ENCODE peak calls at places on chromosomes 4 and X, in ten cellular contexts. X is heart right ventricle; F is vagina; H is heart left ventricle; W is naive thymus-derived CD4-positive, alpha-beta T cell; A is aorta; M is esophagus squamous epithelium; N is upper lobe of right lung; P is pancreas; O is right cardiac atrium. U is an unnamed sample.

GRCh38 chr4:127782025-127782274 is 172 bp upstream of the HSPA4L start:
- DNase-seq in M (no peak), W (no peak), H (peak), N (peak), O (peak), F (no peak), X (peak), P (peak), A (peak), U (no peak)

GRCh38 chrX:11438767-11439166 is 145.6 kb downstream of the AMELX start:
- DNase-seq in A (no peak), N (no peak), O (no peak), H (no peak), P (no peak), X (no peak), M (no peak), W (no peak), F (no peak), U (no peak)

GRCh38 chr4:127788517-127788916 is 6.4 kb downstream of the HSPA4L start:
- DNase-seq in O (no peak), M (no peak), W (no peak), F (no peak), A (no peak), H (no peak), N (no peak), P (no peak), X (no peak), U (no peak)

GRCh38 chr4:151276787-151277557 is at the start of gene PRSS48:
- DNase-seq in X (peak), H (peak), P (peak), O (peak), N (peak), M (no peak), A (peak), F (no peak), W (peak), U (peak)

GRCh38 chr4:169160825-169161224 is 109.9 kb downstream of the SH3RF1 start:
- DNase-seq in X (no peak), H (peak), N (no peak), M (no peak), F (no peak), W (no peak), O (no peak), A (no peak), P (no peak), U (no peak)

GRCh38 chr4:41506071-41506470 is 31.9 kb upstream of the LIMCH1 start:
- DNase-seq in W (no peak), M (no peak), O (no peak), P (no peak), F (no peak), N (no peak), X (no peak), A (no peak), H (no peak), U (no peak)

GRCh38 chr4:17368408-17368807 is 143.5 kb downstream of the QDPR start:
- DNase-seq in F (no peak), A (no peak), P (no peak), N (no peak), M (no peak), X (no peak), O (no peak), W (no peak), H (no peak), U (no peak)

GRCh38 chr4:2650276-2650675 is 105.9 kb downstream of the TNIP2 start:
- DNase-seq in M (no peak), X (no peak), N (peak), A (peak), H (no peak), O (no peak), F (no peak), P (no peak), W (no peak), U (no peak)

GRCh38 chrX:2159393-2159792 is 341.4 kb downstream of the DHRSX start:
- DNase-seq in N (no peak), X (no peak), M (no peak), W (no peak), H (no peak), O (no peak), P (no peak), F (no peak), A (no peak), U (no peak)

DNA sequence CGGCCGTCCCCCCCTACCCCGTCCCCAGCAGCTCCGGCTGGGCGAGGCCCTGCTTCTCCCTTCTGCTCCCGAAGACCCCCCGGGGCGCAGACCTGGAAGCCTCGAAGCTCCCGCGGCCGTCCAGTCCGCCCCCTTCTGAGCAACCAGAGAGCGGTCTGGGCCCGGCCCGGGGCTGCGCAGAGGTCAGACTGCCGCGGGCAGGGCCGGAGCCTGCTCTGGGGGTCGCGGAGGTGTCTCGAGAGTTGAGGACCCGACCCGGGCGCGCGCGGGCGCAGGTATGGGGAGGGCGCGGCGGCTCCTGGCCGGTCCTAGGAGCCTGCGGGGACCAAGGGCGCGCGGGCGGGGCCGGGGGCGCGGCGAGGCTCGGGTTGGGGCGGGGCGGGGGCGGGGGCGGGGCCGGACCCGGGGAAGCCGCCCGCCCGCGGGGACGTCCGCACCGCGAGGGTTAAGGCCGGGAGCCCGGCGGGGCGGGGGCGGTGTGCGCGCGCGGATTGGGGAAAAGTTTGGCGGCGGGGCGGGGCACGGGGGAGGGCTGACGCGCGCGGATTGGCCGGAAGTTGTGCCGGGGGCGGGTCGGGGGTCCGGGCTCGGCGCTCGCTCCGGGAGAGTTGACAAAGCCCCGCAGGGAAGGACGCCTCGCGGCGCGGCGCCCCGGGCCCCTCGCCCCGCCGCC is at the start of gene FGFRL1:
- DNase-seq in W (peak), H (peak), X (peak), F (no peak), M (peak), A (peak), N (peak), O (peak), P (peak), U (peak)
- H3K27ac ChIP-seq in W (peak), H (no peak), X (no peak), F (peak), M (peak), A (no peak), N (peak), O (no peak), P (peak), U (peak)

GRCh38 chr4:98620087-98620784 is 38.2 kb downstream of the TSPAN5 start:
- DNase-seq in W (no peak), M (no peak), F (no peak), A (no peak), O (no peak), P (no peak), N (no peak), H (no peak), X (no peak), U (no peak)

GRCh38 chr4:98617358-98618047 is 40.9 kb downstream of the TSPAN5 start:
- DNase-seq in A (no peak), M (no peak), X (no peak), H (no peak), W (no peak), F (no peak), N (no peak), O (no peak), P (no peak), U (peak)

GRCh38 chr4:98615991-98616390 is 42.4 kb downstream of the TSPAN5 start:
- DNase-seq in X (no peak), O (no peak), H (no peak), A (no peak), F (no peak), M (no peak), P (no peak), N (no peak), W (no peak), U (no peak)

GRCh38 chr4:98619197-98619596 is 39.2 kb downstream of the TSPAN5 start:
- DNase-seq in M (no peak), P (no peak), F (no peak), O (no peak), N (no peak), H (no peak), X (no peak), A (no peak), W (no peak), U (no peak)

DNA sequence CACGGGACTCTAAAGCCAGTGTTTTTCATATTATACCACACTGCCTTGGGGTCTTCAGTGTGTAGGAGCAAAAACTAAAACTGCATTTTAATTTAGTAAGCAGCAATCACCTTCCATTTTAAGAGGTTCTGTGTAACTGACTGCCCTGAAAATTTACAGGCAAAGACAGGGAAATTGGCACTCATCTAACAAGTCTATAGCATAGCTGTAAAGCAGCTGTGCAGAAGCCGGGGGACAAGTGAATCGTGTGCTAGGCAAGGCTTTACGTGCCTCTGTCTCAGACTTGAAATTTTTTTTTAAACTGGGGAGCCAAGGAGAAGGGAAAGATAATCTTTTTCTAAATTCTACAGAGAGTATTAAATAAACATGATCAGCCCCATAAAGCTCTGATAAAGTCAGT is 39.7 kb downstream of the TSPAN5 start:
- DNase-seq in M (no peak), N (no peak), F (no peak), P (no peak), H (no peak), W (no peak), X (no peak), O (no peak), A (no peak), U (no peak)
- H3K27ac ChIP-seq in M (no peak), N (no peak), F (no peak), P (no peak), H (no peak), W (no peak), X (no peak), O (no peak), A (no peak), U (no peak)

GRCh38 chrX:7109838-7110793 is 37.4 kb upstream of the STS start:
- DNase-seq in A (no peak), O (peak), N (no peak), W (no peak), F (no peak), X (no peak), M (no peak), H (no peak), P (no peak), U (no peak)

GRCh38 chrX:7107968-7108480 is 39.5 kb upstream of the STS start:
- DNase-seq in X (no peak), H (no peak), W (no peak), M (no peak), P (no peak), N (no peak), O (no peak), A (no peak), F (no peak), U (no peak)

GRCh38 chrX:7111518-7111917 is 36.0 kb upstream of the STS start:
- DNase-seq in N (no peak), F (no peak), X (no peak), M (no peak), P (no peak), H (no peak), A (no peak), O (no peak), W (no peak), U (no peak)

GRCh38 chrX:7110821-7111276 is 36.7 kb upstream of the STS start:
- DNase-seq in O (no peak), F (no peak), X (no peak), N (no peak), H (no peak), A (no peak), W (no peak), M (no peak), P (no peak), U (no peak)

DNA sequence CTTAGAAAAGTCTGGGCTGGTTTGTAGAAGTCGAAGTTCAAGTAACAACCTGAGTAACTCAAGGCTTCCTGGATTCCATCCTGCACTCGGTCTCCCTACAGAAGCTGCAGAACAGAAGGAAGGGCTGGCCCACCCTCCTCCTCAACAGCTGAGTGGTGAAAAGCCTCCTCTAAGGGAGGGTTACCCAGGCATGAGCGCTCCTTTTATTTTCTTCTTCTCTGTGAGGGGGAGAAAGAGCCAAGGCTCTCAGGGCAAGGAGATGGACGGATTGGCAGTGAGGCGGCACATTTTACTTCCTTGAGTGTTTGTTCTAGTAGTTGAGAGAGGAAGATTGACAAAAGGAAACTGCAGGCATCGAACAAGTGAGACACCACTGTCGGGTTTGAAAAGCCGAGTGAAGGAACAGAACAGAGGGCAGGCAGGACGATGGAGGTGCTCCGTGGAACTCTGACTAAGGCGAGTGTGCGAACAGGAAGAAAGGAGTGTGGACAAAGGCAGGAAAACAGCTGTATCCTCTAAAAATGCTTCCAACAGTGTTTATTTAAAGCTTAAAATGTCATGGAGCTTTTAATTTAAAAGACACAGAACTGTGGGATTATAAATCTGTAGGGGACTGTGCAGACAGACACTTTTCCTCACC is 38.4 kb upstream of the STS start:
- DNase-seq in X (no peak), H (no peak), F (no peak), N (no peak), W (peak), O (no peak), A (no peak), P (no peak), M (no peak), U (no peak)
- H3K27ac ChIP-seq in X (peak), H (no peak), F (no peak), N (peak), W (peak), O (no peak), A (no peak), P (no peak), M (peak), U (no peak)

GRCh38 chr4:185237185-185237584 is 27.8 kb downstream of the SNX25 start:
- DNase-seq in F (no peak), P (no peak), H (no peak), A (no peak), M (no peak), N (no peak), X (no peak), W (no peak), O (no peak), U (no peak)
- H3K27ac ChIP-seq in F (no peak), P (no peak), H (no peak), A (no peak), M (no peak), N (no peak), X (peak), W (no peak), O (no peak), U (no peak)

DNA sequence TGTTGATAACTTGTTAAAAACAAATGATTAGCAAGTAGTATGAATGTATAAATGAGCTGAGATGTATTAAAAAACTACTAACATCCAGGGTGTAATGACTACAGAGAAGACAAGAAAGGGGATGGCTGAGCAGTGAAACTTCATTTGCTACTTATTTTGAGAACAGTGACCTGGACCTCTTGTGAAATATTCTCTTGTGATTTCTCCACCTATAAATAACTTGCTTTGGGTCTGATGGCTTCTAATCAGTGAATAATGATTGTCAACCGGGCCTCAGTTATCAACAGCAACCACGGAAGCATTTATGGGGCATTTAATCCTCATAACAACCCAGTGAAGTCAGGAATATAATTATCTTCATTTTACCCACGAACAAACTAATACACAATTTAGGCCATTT is 154.2 kb upstream of the HAND2 start:
- DNase-seq in A (no peak), N (no peak), P (no peak), X (no peak), F (no peak), O (no peak), W (no peak), M (no peak), H (no peak), U (no peak)
- H3K27ac ChIP-seq in A (no peak), N (no peak), P (no peak), X (peak), F (no peak), O (no peak), W (no peak), M (no peak), H (peak), U (no peak)

DNA sequence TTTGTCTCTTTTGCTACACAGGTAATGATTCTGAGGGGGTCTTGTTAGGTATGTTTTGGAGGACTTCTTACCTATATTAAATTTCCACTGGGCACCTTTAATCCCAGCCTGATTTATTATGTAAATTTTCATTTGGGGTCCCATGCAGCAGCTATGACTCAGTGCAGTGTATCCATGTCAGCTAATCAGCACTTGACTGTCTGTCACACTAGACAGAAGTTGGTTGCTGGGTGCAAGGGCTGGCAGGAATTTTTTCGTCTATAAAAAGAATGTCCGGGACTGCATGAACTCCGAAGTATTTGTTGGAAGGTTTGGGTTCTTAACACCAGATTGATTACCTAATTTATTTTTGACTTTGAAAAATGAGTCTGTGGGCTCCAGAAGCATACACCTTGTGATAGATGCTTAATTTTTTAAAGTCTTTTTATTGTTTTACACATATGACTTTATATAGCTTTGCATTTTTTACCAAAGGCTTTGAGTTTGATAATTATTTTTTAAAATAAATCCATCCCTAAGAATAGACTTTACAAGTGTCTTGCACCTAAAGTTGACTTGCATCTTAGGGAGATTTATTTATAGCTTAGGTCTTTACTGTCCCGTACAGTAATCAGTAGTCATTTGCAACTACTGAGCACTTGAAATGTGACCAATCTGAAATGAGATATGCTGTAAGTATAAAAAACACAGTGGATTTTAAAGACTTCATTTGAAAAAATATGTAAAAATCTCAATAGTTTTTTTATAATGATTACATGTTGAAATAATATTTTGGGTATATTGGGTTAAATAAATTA is 19.0 kb downstream of the TBC1D1 start:
- DNase-seq in O (no peak), M (no peak), H (peak), A (no peak), F (no peak), P (no peak), W (no peak), X (no peak), N (no peak), U (no peak)
- H3K27ac ChIP-seq in O (no peak), M (no peak), H (peak), A (no peak), F (no peak), P (no peak), W (no peak), X (peak), N (no peak), U (no peak)